ENCODE peak calls at places on chromosomes 2 and 18, in six cellular contexts. K, Q, J, X, R and M are unnamed samples.

GRCh38 chr18:57666818-57667497 is 45.3 kb upstream of the NARS1 start:
- DNase-seq in K (no peak), Q (no peak), J (no peak), X (peak; percentile 90), R (peak; percentile 87), M (no peak)

GRCh38 chr18:54742120-54742519 is 86.2 kb upstream of the RAB27B start:
- DNase-seq in K (no peak), Q (no peak), J (no peak), X (peak; percentile 66), R (peak; percentile 50), M (no peak)

GRCh38 chr2:168220971-168221819 is 26.2 kb downstream of the STK39 start:
- DNase-seq in K (no peak), Q (no peak), J (no peak), X (peak; percentile 18), R (peak; percentile 42), M (no peak)

GRCh38 chr18:73118121-73118816 is 250.5 kb upstream of the NETO1 start:
- DNase-seq in K (no peak), Q (no peak), J (no peak), X (peak; percentile 59), R (peak; percentile 52), M (no peak)

GRCh38 chr18:76487782-76488181 is 7.3 kb downstream of the ZNF516 start:
- DNase-seq in K (no peak), Q (no peak), J (no peak), X (no peak), R (no peak), M (no peak)

GRCh38 chr2:72848436-72848835 is 22.6 kb upstream of the EXOC6B start:
- DNase-seq in K (no peak), Q (no peak), J (no peak), X (no peak), R (no peak), M (no peak)

GRCh38 chr2:218017211-218018053 is 14.6 kb upstream of the TNS1 start:
- DNase-seq in K (no peak), Q (no peak), J (no peak), X (no peak), R (no peak), M (no peak)

GRCh38 chr2:37740330-37740729 is 68.9 kb upstream of the CDC42EP3 start:
- DNase-seq in K (no peak), Q (no peak), J (no peak), X (peak; percentile 6), R (peak; percentile 65), M (no peak)

GRCh38 chr18:48922203-48922800 is 28.5 kb downstream of the SMAD7 start:
- DNase-seq in K (no peak), Q (no peak), J (no peak), X (no peak), R (peak; percentile 42), M (no peak)

GRCh38 chr2:117257369-117257768 is 557.1 kb upstream of the DDX18 start:
- DNase-seq in K (no peak), Q (no peak), J (no peak), X (no peak), R (no peak), M (no peak)

GRCh38 chr2:31812051-31812798 is 198.6 kb downstream of the MEMO1 start:
- DNase-seq in K (no peak), Q (peak; percentile 62), J (no peak), X (peak; percentile 15), R (peak; percentile 68), M (no peak)

GRCh38 chr2:200756618-200757321 is 54.9 kb upstream of the BZW1 start:
- DNase-seq in K (no peak), Q (peak; percentile 86), J (no peak), X (peak; percentile 86), R (peak; percentile 92), M (no peak)